ENCODE peak calls at places on chromosomes 6 and 20, in eight cellular contexts. X, Z, K, V, Y, S, L and Q are unnamed samples.

GRCh38 chr6:48111143-48111506 is at the start of gene PTCHD4:
- DNase-seq in V (no peak), X (peak; percentile 33), K (peak; percentile 59), L (peak; percentile 61), Z (peak; percentile 18), S (no peak), Y (no peak), Q (peak; percentile 63)

GRCh38 chr6:138218449-138218848 is at the start of gene PBOV1:
- DNase-seq in X (no peak), Y (no peak), K (no peak), S (no peak), Z (no peak), V (no peak), L (no peak), Q (no peak)

GRCh38 chr6:150004783-150005717 is 20.3 kb downstream of the RAET1L start:
- DNase-seq in L (peak; percentile 91), S (peak; percentile 94), Z (peak; percentile 87), K (peak; percentile 85), V (peak; percentile 97), Y (peak; percentile 69), X (peak; percentile 81), Q (peak; percentile 75)

GRCh38 chr6:157210954-157211353 is 112.4 kb downstream of the TMEM242 start:
- DNase-seq in V (no peak), Z (no peak), L (no peak), S (no peak), K (no peak), X (no peak), Y (no peak), Q (no peak)

GRCh38 chr20:4300921-4301320 is 285.6 kb upstream of the RNF24 start:
- DNase-seq in Y (no peak), X (no peak), L (no peak), Z (no peak), K (no peak), V (no peak), S (no peak), Q (no peak)

GRCh38 chr6:55276745-55277627 is 50.3 kb upstream of the GFRAL start:
- DNase-seq in K (peak; percentile 79), Z (peak; percentile 32), V (no peak), Y (no peak), X (peak; percentile 55), L (peak; percentile 84), S (peak; percentile 78), Q (peak; percentile 72)

GRCh38 chr6:124057448-124057847 is 253.8 kb downstream of the NKAIN2 start:
- DNase-seq in L (no peak), K (no peak), Z (no peak), V (no peak), S (no peak), X (no peak), Y (no peak), Q (no peak)

GRCh38 chr6:139296927-139297326 is 5.1 kb upstream of the TXLNB start:
- DNase-seq in K (peak; percentile 50), Z (peak; percentile 75), X (peak; percentile 67), V (no peak), S (no peak), Y (no peak), L (peak; percentile 54), Q (peak; percentile 49)

GRCh38 chr20:25296094-25297093 is 48.5 kb downstream of the PYGB start:
- DNase-seq in X (peak; percentile 51), V (peak; percentile 62), L (peak; percentile 13), K (no peak), Y (no peak), S (peak; percentile 55), Z (no peak), Q (peak; percentile 72)

GRCh38 chr6:161660666-161661571 is 387.1 kb upstream of the AGPAT4 start:
- DNase-seq in K (no peak), Z (no peak), Y (no peak), L (no peak), V (no peak), S (no peak), X (peak; percentile 6), Q (no peak)

GRCh38 chr6:142266060-142266459 is 35.7 kb upstream of the ADGRG6 start:
- DNase-seq in Z (no peak), Y (no peak), V (no peak), K (no peak), S (no peak), X (no peak), L (peak; percentile 9), Q (no peak)

GRCh38 chr6:149443411-149444181 is 41.2 kb downstream of the ZC3H12D start:
- DNase-seq in V (no peak), S (no peak), L (peak; percentile 82), Y (no peak), Z (peak; percentile 37), K (peak; percentile 87), X (peak; percentile 49), Q (peak; percentile 70)

GRCh38 chr20:62321521-62321948 is 18.7 kb downstream of the ADRM1 start:
- DNase-seq in S (peak; percentile 45), V (no peak), L (no peak), Y (no peak), Z (no peak), K (no peak), X (no peak), Q (no peak)

GRCh38 chr20:50308513-50309279 is 118.1 kb downstream of the CEBPB start:
- DNase-seq in X (peak; percentile 100), Z (peak; percentile 98), K (peak; percentile 99), Y (peak; percentile 37), L (peak; percentile 99), V (peak; percentile 69), S (peak; percentile 91), Q (peak; percentile 99)

GRCh38 chr6:161618816-161619454 is 345.1 kb upstream of the AGPAT4 start:
- DNase-seq in V (no peak), K (peak; percentile 49), L (peak; percentile 61), Y (peak; percentile 42), Z (peak; percentile 46), S (peak; percentile 59), X (peak; percentile 77), Q (peak; percentile 19)

GRCh38 chr6:17015144-17015543 is 86.7 kb upstream of the STMND1 start:
- DNase-seq in X (peak; percentile 76), L (peak; percentile 32), V (no peak), K (peak; percentile 43), S (no peak), Y (no peak), Z (peak; percentile 57), Q (peak; percentile 73)

GRCh38 chr20:20295621-20296498 is 72.0 kb upstream of the INSM1 start:
- DNase-seq in K (no peak), X (no peak), V (no peak), Y (no peak), L (no peak), Z (no peak), S (no peak), Q (no peak)

GRCh38 chr6:26594730-26595632 is 1.8 kb upstream of the ABT1 start:
- DNase-seq in Y (no peak), K (peak; percentile 60), X (peak; percentile 70), V (no peak), Z (peak; percentile 67), S (peak; percentile 36), L (peak; percentile 64), Q (peak; percentile 81)
- H3K4me3 ChIP-seq in Y (peak overlapping the region; percentile 84), K (no peak overlapping the region), X (peak overlapping the region; percentile 100), V (no peak overlapping the region), Z (peak overlapping the region; percentile 98), S (peak overlapping the region; percentile 22), L (peak overlapping the region; percentile 64), Q (peak overlapping the region; percentile 68)

GRCh38 chr6:42239736-42240375 is 22.2 kb upstream of the MRPS10 start:
- DNase-seq in V (no peak), K (no peak), S (no peak), Y (no peak), Z (no peak), X (peak; percentile 49), L (no peak), Q (peak; percentile 83)

GRCh38 chr6:42236030-42236429 is 18.4 kb upstream of the MRPS10 start:
- DNase-seq in Z (no peak), K (no peak), Y (no peak), V (no peak), X (no peak), S (no peak), L (no peak), Q (no peak)

GRCh38 chr6:42237857-42238256 is 20.2 kb upstream of the MRPS10 start:
- DNase-seq in L (no peak), Y (no peak), S (no peak), Z (no peak), X (no peak), V (no peak), K (no peak), Q (no peak)

GRCh38 chr6:42239333-42239732 is 21.7 kb upstream of the MRPS10 start:
- DNase-seq in K (no peak), S (no peak), L (no peak), Y (no peak), V (no peak), Z (no peak), X (no peak), Q (no peak)

GRCh38 chr6:42236680-42237473 is 19.2 kb upstream of the MRPS10 start:
- DNase-seq in K (no peak), V (no peak), S (no peak), X (no peak), Z (no peak), Y (no peak), L (no peak), Q (no peak)
- TF ChIP-seq CTCF in K (no peak), V (no peak), S (no peak), X (no peak), Z (no peak), Y (no peak), L (no peak), Q (no peak)

GRCh38 chr6:125258651-125259353 is 43.0 kb downstream of the HDDC2 start:
- DNase-seq in Y (no peak), X (no peak), S (no peak), K (no peak), Z (no peak), L (no peak), V (no peak), Q (no peak)

GRCh38 chr6:125259354-125259736 is 42.4 kb downstream of the HDDC2 start:
- DNase-seq in K (no peak), L (no peak), V (no peak), S (no peak), Z (no peak), Y (no peak), X (no peak), Q (no peak)

GRCh38 chr6:125264476-125264875 is 37.3 kb downstream of the HDDC2 start:
- DNase-seq in Z (no peak), S (no peak), Y (no peak), X (no peak), V (no peak), L (no peak), K (no peak), Q (no peak)

GRCh38 chr6:125257351-125257750 is 44.4 kb downstream of the HDDC2 start:
- DNase-seq in L (no peak), V (no peak), X (no peak), Z (no peak), K (no peak), Y (no peak), S (no peak), Q (no peak)

GRCh38 chr6:125262026-125263013 is 39.4 kb downstream of the HDDC2 start:
- DNase-seq in X (peak; percentile 75), Y (no peak), S (no peak), Z (peak; percentile 16), L (peak; percentile 51), K (peak; percentile 42), V (no peak), Q (peak; percentile 89)
- H3K4me3 ChIP-seq in X (no peak overlapping the region), Y (no peak overlapping the region), S (no peak overlapping the region), Z (no peak overlapping the region), L (no peak overlapping the region), K (no peak overlapping the region), V (no peak overlapping the region), Q (no peak overlapping the region)

DNA sequence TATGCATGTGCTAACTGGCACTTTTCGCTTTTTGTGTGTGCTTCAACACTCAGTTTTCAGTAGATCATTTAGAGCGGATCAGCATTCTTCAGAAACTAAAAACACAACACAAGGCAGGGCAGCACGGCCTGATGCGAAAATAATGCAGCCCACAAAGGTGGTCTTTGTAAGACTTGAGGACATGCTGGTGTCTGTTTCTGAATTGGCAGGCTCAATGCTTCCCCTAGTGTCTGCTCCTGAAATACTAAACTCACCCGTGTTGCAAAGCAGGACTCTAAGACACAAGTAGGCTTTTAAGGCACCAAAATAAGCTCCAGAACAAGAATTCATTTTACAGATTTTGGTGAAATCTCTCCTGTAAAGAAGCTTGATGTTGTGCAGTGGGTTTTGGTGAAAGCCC is 676.5 kb downstream of the TENT5A start:
- DNase-seq in X (no peak), K (peak; percentile 31), S (peak; percentile 37), Z (no peak), L (peak; percentile 29), Y (no peak), V (no peak), Q (peak; percentile 19)
- TF ChIP-seq CTCF in X (peak; percentile 49), K (peak; percentile 69), S (peak; percentile 48), Z (peak; percentile 58), L (peak; percentile 58), Y (peak; percentile 26), V (no peak), Q (peak; percentile 64)